ENCODE peak calls at places on chromosome 19, in four cellular contexts. C, G, V and J are unnamed samples.

GRCh38 chr19:49425922-49426592 is 869 bp downstream of the GFY start:
- DNase-seq in C (no peak), G (no peak), V (peak), J (peak)

GRCh38 chr19:8210660-8211101 is 1.5 kb downstream of the CERS4 start:
- DNase-seq in C (no peak), G (no peak), V (no peak), J (no peak)

GRCh38 chr19:19064811-19065745 is 1.3 kb downstream of the SLC25A42 start:
- DNase-seq in C (no peak), G (no peak), V (peak), J (no peak)

GRCh38 chr19:30076751-30077670 is 135.0 kb downstream of the URI1 start:
- DNase-seq in C (no peak), G (no peak), V (no peak), J (no peak)

GRCh38 chr19:31055454-31055853 is 293.8 kb downstream of the TSHZ3 start:
- DNase-seq in C (no peak), G (no peak), V (no peak), J (no peak)

GRCh38 chr19:18496167-18496979 is 25.5 kb downstream of the ELL start:
- DNase-seq in C (peak), G (no peak), V (peak), J (no peak)

GRCh38 chr19:13847900-13848677 is 28.8 kb upstream of the NANOS3 start:
- DNase-seq in C (no peak), G (no peak), V (no peak), J (no peak)

GRCh38 chr19:51101171-51101865 is 6.9 kb downstream of the CTU1 start:
- DNase-seq in C (no peak), G (no peak), V (no peak), J (no peak)

GRCh38 chr19:46015080-46015960 is 7.5 kb downstream of the PGLYRP1 start:
- DNase-seq in C (no peak), G (no peak), V (peak), J (no peak)

GRCh38 chr19:15282311-15282705 is 50.0 kb downstream of the BRD4 start:
- DNase-seq in C (no peak), G (no peak), V (no peak), J (no peak)

GRCh38 chr19:3362217-3362907 is 4.0 kb upstream of the NFIC start:
- DNase-seq in C (no peak), G (no peak), V (no peak), J (no peak)

GRCh38 chr19:58551577-58552471 is 3.1 kb downstream of the CHMP2A start:
- DNase-seq in C (no peak), G (no peak), V (no peak), J (no peak)

GRCh38 chr19:46618670-46619231 is 6.1 kb downstream of the PTGIR start:
- DNase-seq in C (no peak), G (peak), V (no peak), J (no peak)

GRCh38 chr19:44988896-44989563 is 12.2 kb upstream of the RELB start:
- DNase-seq in C (peak), G (no peak), V (peak), J (peak)

GRCh38 chr19:14114854-14115253 is 2.7 kb downstream of the PRKACA start:
- DNase-seq in C (no peak), G (no peak), V (no peak), J (no peak)

GRCh38 chr19:47609885-47610545 is 1.1 kb downstream of the BICRA start:
- DNase-seq in C (peak), G (no peak), V (peak), J (no peak)

GRCh38 chr19:39413269-39413902 is 917 bp downstream of the PLEKHG2 start:
- DNase-seq in C (no peak), G (no peak), V (peak), J (no peak)

GRCh38 chr19:19110410-19111137 is 27.7 kb downstream of the TMEM161A start:
- DNase-seq in C (no peak), G (no peak), V (no peak), J (no peak)

GRCh38 chr19:14363203-14364097 is 17.8 kb upstream of the ADGRE5 start:
- DNase-seq in C (peak), G (no peak), V (peak), J (peak)

GRCh38 chr19:36488816-36489138 is 584 bp downstream of the ZNF566 start:
- DNase-seq in C (peak), G (no peak), V (peak), J (peak)

GRCh38 chr19:16062789-16063188 is 13.5 kb upstream of the TPM4 start:
- DNase-seq in C (no peak), G (no peak), V (peak), J (no peak)

GRCh38 chr19:35754365-35755139 is 2.3 kb downstream of the HSPB6 start:
- DNase-seq in C (no peak), G (no peak), V (no peak), J (no peak)

GRCh38 chr19:16454519-16454918 is 17.3 kb downstream of the EPS15L1 start:
- DNase-seq in C (no peak), G (no peak), V (no peak), J (no peak)

GRCh38 chr19:45767410-45767880 is 1.6 kb downstream of the SIX5 start:
- DNase-seq in C (peak), G (no peak), V (peak), J (no peak)

GRCh38 chr19:17235618-17236413 is 9.8 kb downstream of the OCEL1 start:
- DNase-seq in C (no peak), G (no peak), V (peak), J (no peak)

GRCh38 chr19:18390075-18390909 is 4.3 kb downstream of the GDF15 start:
- DNase-seq in C (no peak), G (no peak), V (no peak), J (no peak)

GRCh38 chr19:50649433-50650391 is at the start of gene C19orf81:
- DNase-seq in C (no peak), G (no peak), V (peak), J (peak)

GRCh38 chr19:24060687-24061356 is 26.2 kb upstream of the ZNF254 start:
- DNase-seq in C (no peak), G (no peak), V (no peak), J (peak)

GRCh38 chr19:46654621-46655152 is 6.3 kb downstream of the DACT3 start:
- DNase-seq in C (peak), G (no peak), V (peak), J (no peak)

GRCh38 chr19:5178051-5178450 is 162.6 kb downstream of the PTPRS start:
- DNase-seq in C (no peak), G (no peak), V (no peak), J (no peak)

GRCh38 chr19:52689804-52690394 is 44.9 kb downstream of the ZNF611 start:
- DNase-seq in C (no peak), G (no peak), V (peak), J (no peak)

GRCh38 chr19:1266818-1267440 is 2.2 kb upstream of the CIRBP start:
- DNase-seq in C (no peak), G (no peak), V (peak), J (no peak)
- TF ChIP-seq REST in C (no peak), G (no peak), V (no peak), J (no peak)

DNA sequence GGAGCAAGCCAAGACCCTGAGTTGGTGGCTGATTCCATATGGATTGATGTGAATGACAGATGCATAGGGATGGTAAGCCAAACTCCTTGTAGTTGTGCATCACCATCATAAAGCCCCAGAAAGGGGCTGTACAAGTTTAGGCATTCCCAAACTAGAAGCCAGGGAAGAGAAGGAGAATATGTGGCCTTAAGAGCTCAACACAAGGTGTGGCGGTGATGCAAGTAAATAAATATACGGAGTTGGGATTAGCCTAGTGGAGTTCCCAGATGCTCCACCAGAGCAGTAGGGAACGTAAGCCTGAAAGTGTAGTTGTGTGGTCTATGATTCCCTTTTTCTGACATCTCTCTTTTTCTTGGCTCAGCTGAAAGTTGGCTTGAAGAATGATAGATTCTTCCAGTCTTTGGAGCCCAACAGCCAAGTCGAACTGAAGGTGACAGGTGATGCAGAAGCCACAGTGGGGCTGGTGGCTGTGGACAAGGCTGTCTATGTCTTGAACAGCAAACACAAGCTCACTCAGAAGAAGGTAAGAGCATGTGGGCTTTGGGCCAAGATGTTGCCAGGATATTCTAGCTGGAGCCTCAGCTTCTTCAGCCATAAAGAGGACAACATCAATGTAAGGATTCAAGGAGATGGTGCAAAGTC is 30.1 kb downstream of the RDH8 start:
- DNase-seq in C (no peak), G (no peak), V (no peak), J (no peak)
- TF ChIP-seq SP1 in C (no peak), G (no peak), V (no peak), J (no peak)

DNA sequence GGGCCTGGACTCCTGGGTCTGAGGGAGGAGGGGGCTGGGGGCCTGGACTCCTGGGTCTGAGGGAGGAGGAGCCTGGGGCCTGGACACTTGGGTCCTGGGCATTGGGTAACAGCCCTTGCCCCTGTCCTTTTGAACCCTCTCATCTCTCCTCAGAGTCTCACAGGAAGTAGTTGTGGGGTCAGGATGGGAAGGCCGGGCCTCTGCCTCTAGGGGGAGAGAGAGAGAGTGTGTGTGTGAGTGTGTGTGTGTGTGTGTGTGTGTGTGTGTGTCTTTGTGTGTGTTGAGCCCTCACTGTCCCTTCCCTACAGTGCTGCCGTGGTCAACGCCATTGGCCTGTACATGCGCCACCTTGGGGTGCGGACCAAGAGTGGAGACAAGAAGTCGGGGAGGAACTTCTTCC is 10.9 kb downstream of the ARHGEF1 start:
- DNase-seq in C (peak), G (no peak), V (no peak), J (no peak)
- TF ChIP-seq REST in C (no peak), G (no peak), V (no peak), J (no peak)

GRCh38 chr19:53980553-53981407 is 10.7 kb upstream of the CACNG6 start:
- DNase-seq in C (peak), G (no peak), V (peak), J (peak)

GRCh38 chr19:53977429-53977990 is 13.9 kb upstream of the CACNG6 start:
- DNase-seq in C (peak), G (no peak), V (peak), J (peak)

GRCh38 chr19:53978975-53979801 is 12.2 kb upstream of the CACNG6 start:
- DNase-seq in C (no peak), G (no peak), V (no peak), J (no peak)

GRCh38 chr19:53981408-53981998 is 9.9 kb upstream of the CACNG6 start:
- DNase-seq in C (no peak), G (no peak), V (no peak), J (no peak)

GRCh38 chr19:53977991-53978731 is 13.3 kb upstream of the CACNG6 start:
- DNase-seq in C (no peak), G (no peak), V (peak), J (peak)
- TF ChIP-seq SP1 in C (no peak), G (no peak), V (no peak), J (peak)

GRCh38 chr19:40778045-40778864 is at the start of gene RAB4B:
- DNase-seq in C (peak), G (peak), V (peak), J (peak)
- TF ChIP-seq REST in C (no peak), G (no peak), V (no peak), J (no peak)

GRCh38 chr19:56118666-56119584 is 2.2 kb downstream of the ZNF787 start:
- DNase-seq in C (no peak), G (no peak), V (no peak), J (no peak)
- TF ChIP-seq SP1 in C (peak), G (no peak), V (no peak), J (no peak)

DNA sequence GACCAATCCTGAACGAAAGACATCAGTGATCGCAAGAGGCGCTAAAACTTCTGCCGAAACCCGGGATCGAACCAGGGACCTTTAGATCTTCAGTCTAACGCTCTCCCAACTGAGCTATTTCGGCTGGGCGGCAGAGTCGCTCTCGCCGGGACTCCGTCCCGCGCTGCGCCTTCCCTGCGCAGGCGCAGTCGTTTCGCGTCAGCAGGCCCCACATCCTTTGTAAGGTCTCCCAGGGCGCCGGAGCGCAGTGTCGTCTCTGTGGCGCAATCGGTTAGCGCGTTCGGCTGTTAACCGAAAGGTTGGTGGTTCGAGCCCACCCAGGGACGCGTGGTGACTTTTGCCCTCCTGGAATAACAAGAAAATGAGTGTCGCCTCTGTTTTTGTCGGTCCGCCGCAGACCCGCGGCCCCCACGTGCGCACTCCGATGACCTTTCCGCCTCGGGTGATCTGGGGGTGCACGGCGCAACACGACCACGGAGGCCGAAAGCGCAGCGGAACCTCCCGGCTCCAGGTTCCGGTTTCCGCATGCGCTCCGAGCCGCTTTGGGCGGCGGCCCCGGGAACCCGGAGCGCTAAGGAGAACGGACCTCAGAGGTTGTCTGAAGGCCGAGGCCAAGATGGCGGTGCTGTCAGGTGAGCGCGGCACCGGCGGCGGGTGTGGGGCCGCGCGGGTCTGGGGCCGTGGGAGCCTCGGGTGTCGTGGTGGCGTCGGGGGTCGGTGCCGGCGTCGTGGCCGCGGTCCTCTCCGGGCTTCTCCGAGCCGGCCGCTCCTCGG is at the start of gene NDUFS7:
- DNase-seq in C (peak), G (peak), V (peak), J (peak)
- TF ChIP-seq REST in C (peak), G (peak), V (peak), J (no peak)